ENCODE peak calls at places on chromosomes 13 and 19, in nine cellular contexts. Q, R, U, F, P, D, Z, E and T are unnamed samples.

GRCh38 chr19:18266863-18267686 is 7.2 kb downstream of the IQCN start:
- DNase-seq in Q (no peak), R (no peak), U (no peak), F (no peak), P (no peak), D (no peak), Z (no peak), E (no peak), T (no peak)

GRCh38 chr13:24625324-24625723 is 54.9 kb upstream of the ATP12A start:
- DNase-seq in Q (no peak), R (no peak), U (peak), F (no peak), P (no peak), D (no peak), Z (no peak), E (no peak), T (no peak)

GRCh38 chr13:110397445-110397844 is 90.4 kb downstream of the COL4A2 start:
- DNase-seq in Q (no peak), R (peak), U (peak), F (peak), P (peak), D (no peak), Z (peak), E (peak), T (no peak)

GRCh38 chr19:42123765-42124164 is 8.5 kb downstream of the POU2F2 start:
- DNase-seq in Q (no peak), R (no peak), U (no peak), F (no peak), P (no peak), D (no peak), Z (no peak), E (no peak), T (no peak)

GRCh38 chr19:42096255-42096837 is 20.4 kb downstream of the ZNF574 start:
- DNase-seq in Q (no peak), R (no peak), U (no peak), F (no peak), P (no peak), D (no peak), Z (no peak), E (no peak), T (no peak)

GRCh38 chr13:99356216-99357089 is 49.3 kb upstream of the GPR183 start:
- DNase-seq in Q (no peak), R (peak), U (peak), F (no peak), P (peak), D (no peak), Z (peak), E (no peak), T (peak)

GRCh38 chr19:7900401-7900870 is 3.2 kb upstream of the MAP2K7 start:
- DNase-seq in Q (no peak), R (no peak), U (no peak), F (no peak), P (no peak), D (no peak), Z (no peak), E (no peak), T (no peak)

GRCh38 chr13:36356058-36356457 is 9.9 kb upstream of the SPART start:
- DNase-seq in Q (no peak), R (no peak), U (no peak), F (no peak), P (no peak), D (no peak), Z (no peak), E (no peak), T (no peak)

GRCh38 chr13:87676254-87677042 is 5.3 kb downstream of the SLITRK5 start:
- DNase-seq in Q (no peak), R (no peak), U (no peak), F (no peak), P (no peak), D (no peak), Z (no peak), E (no peak), T (no peak)

GRCh38 chr13:88005188-88005587 is 334.0 kb downstream of the SLITRK5 start:
- DNase-seq in Q (no peak), R (no peak), U (no peak), F (no peak), P (no peak), D (no peak), Z (peak), E (no peak), T (no peak)

GRCh38 chr19:16258440-16258903 is 60.8 kb downstream of the AP1M1 start:
- DNase-seq in Q (no peak), R (no peak), U (peak), F (peak), P (peak), D (peak), Z (no peak), E (peak), T (no peak)

GRCh38 chr13:101417043-101417406 is 717 bp upstream of the NALCN start:
- DNase-seq in Q (no peak), R (peak), U (peak), F (no peak), P (no peak), D (no peak), Z (no peak), E (no peak), T (no peak)

GRCh38 chr13:108176685-108177274 is 38.6 kb downstream of the LIG4 start:
- DNase-seq in Q (no peak), R (peak), U (peak), F (no peak), P (no peak), D (no peak), Z (no peak), E (no peak), T (no peak)

GRCh38 chr13:106513608-106514007 is 21.9 kb downstream of the EFNB2 start:
- DNase-seq in Q (no peak), R (no peak), U (no peak), F (no peak), P (no peak), D (no peak), Z (no peak), E (no peak), T (no peak)

GRCh38 chr13:93169980-93170379 is 56.6 kb upstream of the GPC6 start:
- DNase-seq in Q (no peak), R (peak), U (peak), F (no peak), P (no peak), D (no peak), Z (peak), E (no peak), T (peak)

GRCh38 chr13:97921146-97921776 is 32.2 kb upstream of the IPO5 start:
- DNase-seq in Q (no peak), R (no peak), U (peak), F (no peak), P (no peak), D (no peak), Z (peak), E (no peak), T (no peak)

GRCh38 chr13:51502206-51502651 is 49.4 kb upstream of the INTS6 start:
- DNase-seq in Q (no peak), R (peak), U (no peak), F (no peak), P (no peak), D (no peak), Z (no peak), E (no peak), T (no peak)

GRCh38 chr13:89153941-89154340 is 1482.8 kb downstream of the SLITRK5 start:
- DNase-seq in Q (no peak), R (no peak), U (no peak), F (no peak), P (no peak), D (no peak), Z (no peak), E (no peak), T (no peak)

GRCh38 chr13:49021953-49022352 is 46.2 kb downstream of the FNDC3A start:
- DNase-seq in Q (no peak), R (no peak), U (no peak), F (no peak), P (no peak), D (no peak), Z (no peak), E (no peak), T (no peak)

GRCh38 chr13:42812311-42812710 is 30.9 kb downstream of the FAM216B start:
- DNase-seq in Q (no peak), R (no peak), U (peak), F (no peak), P (no peak), D (no peak), Z (no peak), E (no peak), T (no peak)

GRCh38 chr13:106593131-106593530 is 25.2 kb upstream of the ARGLU1 start:
- DNase-seq in Q (no peak), R (no peak), U (no peak), F (no peak), P (no peak), D (no peak), Z (no peak), E (no peak), T (no peak)

GRCh38 chr13:48500652-48501197 is 32.2 kb downstream of the RCBTB2 start:
- DNase-seq in Q (no peak), R (peak), U (peak), F (no peak), P (no peak), D (no peak), Z (peak), E (no peak), T (peak)

GRCh38 chr13:35367586-35367985 is 108.9 kb downstream of the MAB21L1 start:
- DNase-seq in Q (no peak), R (no peak), U (no peak), F (no peak), P (no peak), D (no peak), Z (peak), E (no peak), T (no peak)

GRCh38 chr19:42628411-42629135 is 33.8 kb upstream of the CEACAM8 start:
- DNase-seq in Q (no peak), R (no peak), U (no peak), F (no peak), P (no peak), D (no peak), Z (no peak), E (no peak), T (no peak)

GRCh38 chr19:4939466-4939865 is 29.4 kb upstream of the KDM4B start:
- DNase-seq in Q (no peak), R (no peak), U (no peak), F (no peak), P (no peak), D (no peak), Z (no peak), E (no peak), T (no peak)
- H3K4me3 ChIP-seq in Q (no peak), R (no peak), U (no peak), F (no peak), P (no peak), D (no peak), Z (no peak), E (no peak), T (no peak)

GRCh38 chr19:45047188-45047797 is 8.4 kb downstream of the CLASRP start:
- DNase-seq in Q (no peak), R (no peak), U (no peak), F (no peak), P (no peak), D (no peak), Z (no peak), E (no peak), T (no peak)
- TF ChIP-seq CTCF in Q (no peak), R (no peak), U (no peak), F (no peak), P (no peak), D (no peak), Z (no peak), E (no peak), T (no peak)

DNA sequence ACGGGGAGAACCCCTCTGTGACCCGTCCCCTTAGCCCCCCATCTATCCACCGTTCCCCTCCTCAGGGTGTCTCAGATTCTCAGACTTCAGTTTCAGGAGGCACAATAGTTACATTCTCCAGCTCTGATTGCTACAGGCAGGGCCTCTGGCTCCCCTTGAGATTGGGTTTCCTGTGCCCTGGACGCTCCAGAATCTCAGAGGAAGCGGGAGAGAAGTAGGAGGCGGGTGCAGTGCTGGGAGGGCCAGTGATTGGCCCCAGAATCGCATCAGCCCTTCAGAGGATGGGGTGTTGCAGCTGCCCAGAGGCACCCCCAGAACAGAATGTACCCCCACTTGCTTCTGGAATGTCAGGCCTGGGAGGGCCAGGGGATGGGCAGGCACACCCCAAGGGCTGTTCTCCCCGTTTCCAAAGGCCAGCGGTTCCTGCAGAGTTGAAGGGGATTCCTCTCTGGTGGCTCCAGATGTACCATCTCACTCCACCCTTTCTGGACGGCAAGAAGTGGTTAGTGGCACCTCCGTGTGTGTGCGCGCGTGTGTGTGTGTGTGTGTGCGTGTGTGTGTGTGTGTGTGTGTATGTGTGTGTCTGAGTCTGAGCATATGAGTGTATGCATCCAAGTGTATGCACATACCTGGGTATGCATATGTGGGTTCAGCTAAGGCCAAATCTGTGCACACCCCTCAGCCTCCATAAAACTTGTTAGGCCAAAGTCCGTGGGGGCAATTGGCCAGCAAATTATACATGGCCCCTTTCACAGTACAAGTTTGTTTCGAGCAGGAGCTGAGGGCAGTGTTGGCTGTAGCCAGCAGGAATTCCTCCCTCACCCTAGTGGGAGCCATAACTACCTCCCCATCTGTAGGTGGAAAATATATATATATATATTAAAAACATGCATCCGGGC is 35.5 kb downstream of the LYL1 start:
- DNase-seq in Q (no peak), R (no peak), U (no peak), F (no peak), P (no peak), D (no peak), Z (no peak), E (no peak), T (no peak)
- H3K4me3 ChIP-seq in Q (no peak), R (no peak), U (no peak), F (no peak), P (no peak), D (peak), Z (no peak), E (no peak), T (no peak)

DNA sequence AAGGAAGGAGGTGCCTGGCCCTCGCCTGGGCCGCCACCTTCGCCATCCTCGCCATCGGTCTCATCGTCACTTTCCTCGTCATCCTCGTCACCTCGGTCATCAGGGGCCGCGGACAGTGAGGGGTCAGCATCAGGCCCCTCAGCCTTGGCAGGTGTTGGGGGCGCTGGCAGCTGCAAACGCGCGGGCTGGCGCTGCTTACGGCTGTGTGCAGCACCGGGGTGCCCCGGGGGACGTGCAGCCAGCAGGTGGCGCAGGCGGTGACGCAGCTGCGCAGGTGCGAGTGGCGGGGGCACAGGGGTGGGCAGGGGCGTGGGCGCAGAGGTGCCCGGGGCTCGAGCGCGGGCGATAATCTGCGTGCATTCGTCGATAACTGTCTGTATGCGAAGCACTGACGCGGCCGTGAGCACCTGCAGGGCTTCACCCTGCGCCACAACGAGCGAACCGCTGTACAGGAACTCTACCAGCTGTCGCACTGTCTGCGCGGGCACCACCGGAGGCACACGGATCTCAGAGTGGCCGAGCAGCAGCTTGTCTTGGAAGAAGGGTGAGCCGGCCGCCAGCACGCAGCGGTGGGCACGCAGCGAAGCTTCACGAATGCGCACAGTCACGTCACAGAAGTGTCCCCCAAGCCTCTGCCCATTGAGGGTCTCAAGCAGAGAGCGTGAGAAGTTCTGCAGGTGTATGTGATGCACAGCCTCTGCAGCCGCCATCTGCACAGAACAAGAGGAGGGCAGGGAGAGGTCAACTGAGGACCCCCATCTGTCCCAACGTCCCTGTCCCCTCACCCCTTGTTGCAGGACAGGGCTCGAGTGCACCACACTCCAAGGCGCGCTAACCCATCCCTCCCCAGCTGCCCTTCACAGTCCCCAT is 2.4 kb downstream of the ZBTB45 start:
- DNase-seq in Q (no peak), R (no peak), U (no peak), F (no peak), P (no peak), D (no peak), Z (no peak), E (no peak), T (no peak)
- TF ChIP-seq CTCF in Q (no peak), R (no peak), U (no peak), F (no peak), P (no peak), D (no peak), Z (no peak), E (no peak), T (peak)

GRCh38 chr13:44403720-44404063 is 30.1 kb downstream of the SERP2 start:
- DNase-seq in Q (no peak), R (no peak), U (no peak), F (no peak), P (no peak), D (no peak), Z (no peak), E (peak), T (no peak)
- H3K4me3 ChIP-seq in Q (no peak), R (no peak), U (no peak), F (no peak), P (no peak), D (no peak), Z (no peak), E (no peak), T (no peak)

DNA sequence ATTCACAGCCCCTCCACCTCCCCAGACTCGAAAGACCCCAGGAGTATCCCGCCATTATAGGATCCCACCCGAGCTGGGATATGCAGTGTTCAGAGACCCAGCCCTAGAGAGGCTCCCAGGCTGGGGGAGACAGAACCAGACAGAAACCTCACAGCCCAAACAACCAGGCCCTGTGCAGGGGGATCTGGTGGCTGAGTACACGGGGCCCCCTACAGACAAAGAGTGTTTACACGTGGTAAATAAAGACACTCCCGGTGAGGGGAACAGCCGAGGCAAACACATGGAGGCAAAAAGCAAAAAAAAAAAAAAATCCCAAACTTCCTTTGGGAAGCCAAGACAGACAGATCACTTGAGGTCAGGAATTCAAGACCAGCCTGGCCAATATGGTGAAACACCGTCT is 25.1 kb downstream of the TINCR start:
- DNase-seq in Q (no peak), R (no peak), U (peak), F (no peak), P (no peak), D (no peak), Z (no peak), E (no peak), T (no peak)
- TF ChIP-seq CTCF in Q (no peak), R (no peak), U (peak), F (no peak), P (no peak), D (no peak), Z (no peak), E (no peak), T (no peak)

GRCh38 chr19:38304352-38304865 is 358 bp downstream of the C19orf33 start:
- DNase-seq in Q (no peak), R (no peak), U (no peak), F (no peak), P (no peak), D (no peak), Z (no peak), E (no peak), T (no peak)

GRCh38 chr19:38304866-38305429 is 897 bp downstream of the C19orf33 start:
- DNase-seq in Q (no peak), R (peak), U (no peak), F (peak), P (no peak), D (peak), Z (no peak), E (no peak), T (no peak)

GRCh38 chr19:38306236-38306635 is 2.2 kb downstream of the C19orf33 start:
- DNase-seq in Q (no peak), R (no peak), U (no peak), F (no peak), P (no peak), D (no peak), Z (no peak), E (no peak), T (no peak)

GRCh38 chr19:38307076-38307475 is 3.0 kb downstream of the C19orf33 start:
- DNase-seq in Q (no peak), R (no peak), U (no peak), F (no peak), P (no peak), D (no peak), Z (no peak), E (no peak), T (no peak)

DNA sequence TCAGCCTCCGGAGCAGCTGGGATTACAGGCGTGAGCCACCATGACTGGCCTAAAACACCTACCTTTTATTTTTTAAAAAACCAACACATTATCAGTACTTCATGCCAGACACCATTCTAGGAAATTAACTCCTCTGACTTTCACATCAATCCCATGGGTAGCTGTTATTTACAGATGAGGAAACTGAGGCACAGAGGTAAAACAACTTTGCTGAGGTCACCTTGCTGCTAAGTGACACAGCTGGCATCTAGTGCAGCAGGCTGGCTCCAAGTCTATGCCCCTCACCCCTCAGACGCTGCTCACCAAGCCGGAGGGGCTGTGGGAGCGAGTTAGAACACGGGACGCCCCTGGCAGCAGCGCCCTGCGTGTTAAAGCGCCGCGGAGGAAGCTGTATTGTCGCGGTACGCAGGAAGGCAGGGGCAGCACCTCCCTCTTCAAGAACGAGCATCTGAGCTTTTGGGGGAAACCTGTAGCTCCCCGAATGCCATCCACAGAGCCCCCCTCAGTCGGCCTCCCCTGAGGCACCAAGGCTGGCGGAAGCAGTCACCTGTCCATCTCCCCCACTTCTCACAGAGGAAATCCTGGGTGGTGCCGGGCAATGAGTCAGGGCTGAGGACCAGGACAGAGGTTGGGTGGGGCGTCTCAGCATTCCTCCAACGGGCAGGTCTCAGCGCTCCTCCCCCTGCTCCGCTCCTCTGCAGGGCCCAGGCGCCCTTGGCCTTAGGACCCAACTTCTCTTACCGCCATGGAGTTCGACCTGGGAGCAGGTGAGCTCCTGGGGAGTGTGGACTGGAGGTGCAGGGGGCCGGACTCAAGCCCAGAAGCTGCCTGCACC is at the start of gene C19orf33:
- DNase-seq in Q (no peak), R (peak), U (no peak), F (peak), P (no peak), D (peak), Z (no peak), E (no peak), T (no peak)
- H3K4me3 ChIP-seq in Q (peak), R (peak), U (no peak), F (no peak), P (no peak), D (peak), Z (no peak), E (no peak), T (no peak)

GRCh38 chr19:45469132-45469834 is 1.5 kb downstream of the FOSB start:
- DNase-seq in Q (peak), R (peak), U (peak), F (peak), P (peak), D (peak), Z (peak), E (peak), T (peak)
- TF ChIP-seq CTCF in Q (no peak), R (no peak), U (no peak), F (no peak), P (no peak), D (no peak), Z (no peak), E (no peak), T (peak)

GRCh38 chr19:47512183-47512947 is 2.5 kb downstream of the NAPA start:
- DNase-seq in Q (no peak), R (peak), U (peak), F (no peak), P (peak), D (no peak), Z (peak), E (no peak), T (peak)
- H3K4me3 ChIP-seq in Q (peak), R (no peak), U (no peak), F (peak), P (peak), D (peak), Z (peak), E (no peak), T (peak)